ENCODE peak calls at places on chromosomes 5 and 9, in four cellular contexts. G, Q, X and O are unnamed samples.

GRCh38 chr9:113935677-113936380 is 59.7 kb downstream of the ZNF618 start:
- DNase-seq in G (no peak), Q (no peak), X (no peak), O (no peak)

GRCh38 chr5:51380603-51381207 is 2.5 kb upstream of the ISL1 start:
- DNase-seq in G (peak), Q (peak), X (peak), O (no peak)

GRCh38 chr5:58407042-58407709 is 52.7 kb downstream of the PLK2 start:
- DNase-seq in G (peak), Q (no peak), X (no peak), O (no peak)

GRCh38 chr5:15391648-15392392 is 108.2 kb upstream of the FBXL7 start:
- DNase-seq in G (no peak), Q (no peak), X (no peak), O (no peak)

GRCh38 chr9:129624947-129625346 is 1.0 kb upstream of the NTMT1 start:
- DNase-seq in G (peak), Q (peak), X (no peak), O (no peak)

GRCh38 chr9:92664394-92665152 is 5.4 kb downstream of the IPPK start:
- DNase-seq in G (peak), Q (no peak), X (no peak), O (no peak)

GRCh38 chr5:170651902-170652301 is 131.6 kb upstream of the GABRP start:
- DNase-seq in G (no peak), Q (no peak), X (no peak), O (no peak)

GRCh38 chr5:124824637-124825158 is 78.3 kb upstream of the ZNF608 start:
- DNase-seq in G (peak), Q (no peak), X (peak), O (no peak)

GRCh38 chr9:93955356-93956182 is 414 bp upstream of the BARX1 start:
- DNase-seq in G (no peak), Q (no peak), X (no peak), O (no peak)

GRCh38 chr9:90102292-90102901 is 497.6 kb downstream of the GADD45G start:
- DNase-seq in G (peak), Q (peak), X (peak), O (peak)
- TF ChIP-seq FOS in G (no peak), Q (no peak), X (no peak), O (no peak)

GRCh38 chr5:173451031-173451430 is 122.8 kb upstream of the STC2 start:
- DNase-seq in G (peak), Q (peak), X (no peak), O (no peak)

GRCh38 chr5:173453167-173453566 is 125.0 kb upstream of the STC2 start:
- DNase-seq in G (peak), Q (no peak), X (no peak), O (no peak)

GRCh38 chr5:173452506-173452905 is 124.3 kb upstream of the STC2 start:
- DNase-seq in G (peak), Q (no peak), X (no peak), O (no peak)

GRCh38 chr5:173451651-173452050 is 123.4 kb upstream of the STC2 start:
- DNase-seq in G (peak), Q (no peak), X (no peak), O (no peak)

GRCh38 chr5:173452098-173452497 is 123.9 kb upstream of the STC2 start:
- DNase-seq in G (peak), Q (no peak), X (no peak), O (no peak)
- TF ChIP-seq FOS in G (peak), Q (no peak), X (no peak), O (no peak)

DNA sequence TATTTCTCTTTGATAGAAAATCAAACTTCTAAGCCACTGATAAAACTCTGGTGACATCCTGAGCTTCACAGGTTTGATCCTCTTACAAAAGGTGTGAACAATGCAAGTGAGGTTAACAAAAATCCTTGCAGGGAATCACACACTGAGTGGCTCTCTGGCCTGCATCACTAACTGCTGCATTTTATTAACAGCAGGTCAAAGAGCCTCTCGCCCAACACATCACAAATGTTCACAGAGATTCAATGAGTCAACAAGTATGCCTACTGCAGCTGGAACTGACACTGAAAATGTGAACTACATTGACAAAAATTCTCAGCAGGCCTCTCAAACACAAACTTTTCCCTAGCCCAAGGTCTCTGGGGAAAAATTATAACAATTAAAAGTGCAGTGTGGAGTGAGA is 122.3 kb downstream of the SEMA5A start:
- DNase-seq in G (peak), Q (no peak), X (no peak), O (no peak)
- TF ChIP-seq FOS in G (no peak), Q (no peak), X (no peak), O (no peak)

DNA sequence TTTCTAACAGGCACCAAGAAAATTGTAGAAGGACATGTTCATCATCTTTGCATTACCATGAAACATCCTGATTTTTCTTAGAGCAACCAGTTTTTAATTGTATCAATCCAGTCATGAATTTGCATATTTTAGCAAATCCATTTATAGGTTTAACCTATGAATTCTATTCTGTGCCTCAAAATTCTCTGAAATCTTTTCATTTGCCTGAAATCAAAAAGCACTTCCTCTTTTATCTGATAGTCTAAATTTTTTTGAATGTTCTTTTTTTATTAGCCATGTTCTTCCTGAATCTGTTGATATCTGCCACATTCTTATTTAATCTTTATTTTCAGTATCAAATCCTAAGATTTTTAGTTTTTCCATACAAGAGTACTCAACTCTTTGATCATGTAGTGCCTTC is 36.9 kb upstream of the SRP19 start:
- DNase-seq in G (no peak), Q (no peak), X (no peak), O (no peak)
- TF ChIP-seq FOS in G (no peak), Q (no peak), X (no peak), O (no peak)

DNA sequence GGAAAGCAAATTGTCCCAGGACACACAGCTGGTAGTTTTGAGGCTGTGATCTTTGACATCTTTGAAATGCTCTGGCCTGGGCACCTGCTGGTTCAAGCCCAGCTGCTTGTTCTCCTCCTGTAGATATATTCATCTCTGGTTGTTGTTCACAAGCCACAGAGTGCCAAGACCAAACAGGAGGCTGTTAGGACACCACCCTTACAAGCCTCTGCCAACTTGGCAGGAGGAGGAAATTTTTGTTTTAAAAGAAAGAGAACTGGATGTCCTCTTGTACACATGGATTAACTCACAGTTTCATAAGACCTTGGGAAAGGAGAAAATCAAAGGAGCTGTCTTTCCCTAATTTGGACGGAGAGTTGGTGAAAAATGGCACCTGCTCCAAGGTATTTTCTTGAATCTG is 8.5 kb upstream of the ZFP62 start:
- DNase-seq in G (no peak), Q (no peak), X (no peak), O (no peak)
- TF ChIP-seq FOS in G (no peak), Q (no peak), X (no peak), O (no peak)

GRCh38 chr5:168600409-168600808 is 21.2 kb upstream of the PANK3 start:
- DNase-seq in G (no peak), Q (no peak), X (no peak), O (no peak)
- TF ChIP-seq FOS in G (no peak), Q (no peak), X (no peak), O (no peak)

GRCh38 chr9:124686918-124687317 is 84.2 kb downstream of the NR6A1 start:
- DNase-seq in G (no peak), Q (no peak), X (no peak), O (no peak)

GRCh38 chr9:124683043-124683442 is 88.1 kb downstream of the NR6A1 start:
- DNase-seq in G (no peak), Q (no peak), X (no peak), O (no peak)

GRCh38 chr9:124684140-124684539 is 87.0 kb downstream of the NR6A1 start:
- DNase-seq in G (no peak), Q (no peak), X (no peak), O (no peak)

GRCh38 chr9:124688238-124688904 is 82.7 kb downstream of the NR6A1 start:
- DNase-seq in G (no peak), Q (no peak), X (no peak), O (no peak)

GRCh38 chr9:124685217-124685616 is 85.9 kb downstream of the NR6A1 start:
- DNase-seq in G (no peak), Q (no peak), X (no peak), O (no peak)
- TF ChIP-seq FOS in G (no peak), Q (no peak), X (no peak), O (no peak)

GRCh38 chr5:120678279-120678678 is 214.2 kb downstream of the PRR16 start:
- DNase-seq in G (peak), Q (no peak), X (no peak), O (no peak)

GRCh38 chr5:120683580-120683979 is 219.5 kb downstream of the PRR16 start:
- DNase-seq in G (peak), Q (no peak), X (no peak), O (no peak)

GRCh38 chr5:120682851-120683250 is 218.8 kb downstream of the PRR16 start:
- DNase-seq in G (peak), Q (no peak), X (no peak), O (no peak)

GRCh38 chr5:120684749-120685415 is 220.8 kb downstream of the PRR16 start:
- DNase-seq in G (peak), Q (no peak), X (no peak), O (no peak)

DNA sequence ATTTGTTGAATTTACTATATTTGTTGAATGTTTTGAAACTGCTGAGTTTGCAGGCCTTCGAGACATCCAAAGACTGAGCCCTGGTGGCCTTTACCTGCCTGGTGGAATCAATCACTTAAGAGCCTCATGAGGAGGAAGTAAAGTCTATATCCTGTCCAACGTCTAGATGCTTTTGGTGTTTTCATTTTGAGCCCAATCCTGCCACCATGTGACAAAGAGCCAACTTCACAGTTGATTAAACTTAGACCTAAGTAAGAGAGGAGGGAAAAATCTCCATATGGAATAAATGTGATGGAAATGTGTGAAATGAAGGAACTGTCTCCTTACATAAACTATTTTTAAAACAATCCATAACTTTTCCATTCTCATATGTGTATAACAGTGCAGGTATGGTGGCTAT is 220.1 kb downstream of the PRR16 start:
- DNase-seq in G (peak), Q (no peak), X (no peak), O (no peak)
- TF ChIP-seq FOS in G (no peak), Q (no peak), X (no peak), O (no peak)

GRCh38 chr5:138623053-138623452 is 47.9 kb upstream of the HSPA9 start:
- DNase-seq in G (no peak), Q (no peak), X (no peak), O (no peak)
- TF ChIP-seq FOS in G (no peak), Q (no peak), X (no peak), O (no peak)